ENCODE peak calls at places on chromosome 21, in six cellular contexts. X is HepG2, W is GM12891, C is K562, D is GM12878, P is H1. L is an unnamed sample.

GRCh38 chr21:29237110-29238051 is 61.3 kb upstream of the BACH1 start:
- DNase-seq in D (no peak), C (no peak), X (no peak), P (no peak), W (no peak), L (no peak)

GRCh38 chr21:32474179-32475059 is 61.9 kb downstream of the EVA1C start:
- DNase-seq in P (no peak), C (no peak), X (no peak), W (no peak), D (no peak), L (no peak)

GRCh38 chr21:31744162-31744800 is 12.4 kb upstream of the SCAF4 start:
- DNase-seq in P (no peak), W (no peak), C (no peak), D (no peak), X (no peak), L (no peak)

GRCh38 chr21:26154776-26155175 is 15.8 kb downstream of the APP start:
- DNase-seq in W (no peak), C (no peak), P (no peak), X (no peak), D (no peak), L (no peak)

GRCh38 chr21:37402251-37402867 is 35.8 kb downstream of the DYRK1A start:
- DNase-seq in C (no peak), W (no peak), X (no peak), P (no peak), D (no peak), L (no peak)

GRCh38 chr21:33514234-33514633 is 22.7 kb upstream of the DNAJC28 start:
- DNase-seq in X (no peak), W (no peak), P (no peak), C (no peak), D (no peak), L (no peak)

GRCh38 chr21:32826317-32827167 is 55.0 kb upstream of the PAXBP1 start:
- DNase-seq in C (peak), P (no peak), X (peak), W (peak), D (peak), L (peak)

GRCh38 chr21:38475519-38475918 is 22.8 kb downstream of the ERG start:
- DNase-seq in C (no peak), X (no peak), W (no peak), P (peak), D (no peak), L (no peak)

GRCh38 chr21:17925900-17926299 is 106.7 kb upstream of the C21orf91 start:
- DNase-seq in C (no peak), X (peak), P (no peak), D (no peak), W (no peak), L (no peak)

GRCh38 chr21:32978346-32979270 is 47.1 kb upstream of the OLIG2 start:
- DNase-seq in C (no peak), W (no peak), D (no peak), X (no peak), P (no peak), L (no peak)

GRCh38 chr21:22900511-22900910 is 1902.3 kb downstream of the NCAM2 start:
- DNase-seq in X (no peak), D (no peak), C (no peak), P (no peak), W (no peak), L (no peak)

GRCh38 chr21:28069446-28069845 is 923.2 kb downstream of the LTN1 start:
- DNase-seq in X (no peak), D (no peak), C (no peak), P (no peak), W (no peak), L (no peak)

GRCh38 chr21:15004721-15005370 is 60.0 kb downstream of the NRIP1 start:
- DNase-seq in P (no peak), X (no peak), C (no peak), W (no peak), D (no peak), L (no peak)

GRCh38 chr21:14376854-14377253 is 6.1 kb downstream of the HSPA13 start:
- DNase-seq in P (no peak), W (no peak), D (no peak), C (no peak), X (no peak), L (no peak)

GRCh38 chr21:28737671-28738279 is 254.9 kb downstream of the LTN1 start:
- DNase-seq in P (no peak), W (no peak), C (no peak), D (no peak), X (peak), L (no peak)

GRCh38 chr21:33433425-33434114 is 30.4 kb downstream of the IFNGR2 start:
- DNase-seq in C (no peak), W (no peak), X (no peak), D (no peak), P (no peak), L (no peak)

GRCh38 chr21:44377201-44377921 is 23.9 kb downstream of the TRPM2 start:
- DNase-seq in D (no peak), C (peak), W (no peak), X (no peak), P (no peak), L (no peak)

GRCh38 chr21:34620084-34620665 is 5.3 kb upstream of the RCAN1 start:
- DNase-seq in C (no peak), P (no peak), D (no peak), X (no peak), W (no peak), L (no peak)

GRCh38 chr21:33967086-33967571 is 51.5 kb upstream of the ATP5PO start:
- DNase-seq in W (no peak), C (no peak), X (peak), P (peak), D (no peak), L (no peak)

GRCh38 chr21:35095859-35096291 is 46.8 kb upstream of the RUNX1 start:
- DNase-seq in D (no peak), P (no peak), W (no peak), X (no peak), C (no peak), L (no peak)

GRCh38 chr21:37915941-37916794 is at the start of gene KCNJ6:
- DNase-seq in P (peak), X (no peak), C (peak), W (no peak), D (no peak), L (no peak)

GRCh38 chr21:14270631-14271030 is 54.7 kb downstream of the RBM11 start:
- DNase-seq in C (no peak), X (no peak), W (no peak), P (no peak), D (no peak), L (no peak)

GRCh38 chr21:33975548-33976081 is 60.0 kb upstream of the ATP5PO start:
- DNase-seq in W (peak), D (peak), X (no peak), P (peak), C (no peak), L (peak)

GRCh38 chr21:33380483-33380998 is 22.7 kb upstream of the IFNGR2 start:
- DNase-seq in X (peak), D (peak), W (no peak), C (peak), P (no peak), L (peak)

GRCh38 chr21:29332461-29333354 is 34.0 kb downstream of the BACH1 start:
- DNase-seq in W (no peak), D (no peak), X (no peak), C (no peak), P (no peak), L (no peak)

GRCh38 chr21:26513212-26513611 is 59.9 kb downstream of the CYYR1 start:
- DNase-seq in X (no peak), W (no peak), C (no peak), D (no peak), P (no peak), L (no peak)

GRCh38 chr21:35037384-35038105 is 11.6 kb downstream of the RUNX1 start:
- DNase-seq in D (no peak), X (no peak), C (no peak), W (no peak), P (no peak), L (no peak)

GRCh38 chr21:25412090-25412489 is 195.2 kb downstream of the MRPL39 start:
- DNase-seq in D (no peak), P (no peak), W (no peak), X (no peak), C (no peak), L (no peak)

GRCh38 chr21:21373969-21374368 is 375.8 kb downstream of the NCAM2 start:
- DNase-seq in X (no peak), C (no peak), W (no peak), P (no peak), D (no peak), L (no peak)
- TF ChIP-seq TAF1 in X (no peak), C (no peak), W (no peak), P (no peak), D (no peak), L (no peak)

GRCh38 chr21:41444703-41445464 is 18.8 kb downstream of the MX1 start:
- DNase-seq in X (no peak), D (no peak), C (no peak), P (no peak), W (no peak), L (no peak)
- TF ChIP-seq POLR2A in X (no peak), D (peak), C (no peak), P (no peak), W (peak), L (no peak)

GRCh38 chr21:45405819-45406762 is 1.1 kb downstream of the COL18A1 start:
- DNase-seq in D (no peak), P (no peak), C (no peak), X (peak), W (no peak), L (no peak)

GRCh38 chr21:45403133-45403824 is 1.7 kb upstream of the COL18A1 start:
- DNase-seq in X (no peak), P (no peak), D (no peak), W (no peak), C (no peak), L (no peak)

GRCh38 chr21:45405271-45405818 is 380 bp downstream of the COL18A1 start:
- DNase-seq in C (peak), W (no peak), X (no peak), D (no peak), P (no peak), L (no peak)

GRCh38 chr21:45403825-45404725 is 890 bp upstream of the COL18A1 start:
- DNase-seq in C (no peak), X (no peak), D (no peak), P (no peak), W (no peak), L (no peak)

GRCh38 chr21:45404726-45405270 is at the start of gene COL18A1:
- DNase-seq in C (peak), D (no peak), X (no peak), W (peak), P (peak), L (no peak)
- TF ChIP-seq POLR2AphosphoS5 in C (no peak), D (no peak), X (no peak), W (no peak), P (no peak), L (no peak)

GRCh38 chr21:16133248-16133647 is 403.5 kb downstream of the USP25 start:
- DNase-seq in D (no peak), C (no peak), P (no peak), X (no peak), W (no peak), L (no peak)

GRCh38 chr21:16137106-16137505 is 407.3 kb downstream of the USP25 start:
- DNase-seq in X (no peak), C (no peak), D (no peak), P (no peak), W (no peak), L (no peak)

GRCh38 chr21:16134134-16134533 is 404.4 kb downstream of the USP25 start:
- DNase-seq in P (no peak), D (no peak), W (no peak), C (no peak), X (no peak), L (no peak)
- TF ChIP-seq TAF1 in P (no peak), D (no peak), W (no peak), C (no peak), X (no peak), L (no peak)

GRCh38 chr21:36117276-36117675 is 17.6 kb upstream of the CBR3 start:
- DNase-seq in C (no peak), W (no peak), P (no peak), X (no peak), D (no peak), L (no peak)

GRCh38 chr21:36115138-36115710 is 19.7 kb upstream of the CBR3 start:
- DNase-seq in W (no peak), C (no peak), X (no peak), P (no peak), D (no peak), L (no peak)

GRCh38 chr21:36109868-36110267 is 25.0 kb upstream of the CBR3 start:
- DNase-seq in W (no peak), C (no peak), D (no peak), P (no peak), X (no peak), L (no peak)

GRCh38 chr21:36111238-36111637 is 23.6 kb upstream of the CBR3 start:
- DNase-seq in W (no peak), X (no peak), C (no peak), D (no peak), P (no peak), L (no peak)

GRCh38 chr21:36113647-36114428 is 21.0 kb upstream of the CBR3 start:
- DNase-seq in P (no peak), D (no peak), W (no peak), X (peak), C (no peak), L (no peak)
- TF ChIP-seq POLR2A in P (peak), D (peak), W (no peak), X (peak), C (no peak), L (no peak)

DNA sequence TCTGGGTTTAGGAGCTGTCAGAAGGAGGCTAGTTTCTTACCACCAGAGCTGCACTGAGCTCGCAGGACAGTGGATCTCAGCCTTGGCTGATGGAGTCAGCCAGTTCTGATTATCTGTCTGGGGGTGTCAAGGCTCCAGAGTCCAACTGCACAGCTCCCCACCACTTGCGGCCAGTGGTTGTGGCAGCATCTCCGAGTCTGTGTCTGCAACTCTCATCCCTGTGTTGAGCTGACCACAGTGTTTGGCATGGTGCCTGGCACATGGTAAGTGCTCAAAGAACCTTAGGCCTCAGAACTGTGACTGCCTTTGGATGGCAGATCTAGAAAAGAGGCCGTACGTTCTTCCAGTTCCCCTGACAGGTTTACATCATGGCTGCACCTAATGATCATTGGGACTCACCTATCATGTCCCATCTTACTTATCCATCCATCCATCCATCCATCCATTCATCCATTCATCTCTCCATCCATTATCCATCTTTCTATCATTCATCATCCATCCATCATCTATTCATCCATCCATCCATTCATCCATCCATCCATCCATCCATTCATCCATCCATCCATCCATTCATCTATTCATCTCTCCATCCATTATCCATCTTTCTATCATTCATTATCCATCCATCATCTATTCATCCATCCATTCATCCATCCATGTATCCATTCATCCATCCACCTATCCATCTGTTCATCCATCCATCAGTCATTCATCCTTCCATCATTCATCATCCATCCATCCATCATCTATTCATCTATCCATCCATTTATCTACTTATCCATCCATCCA is 114.5 kb downstream of the CRYAA start:
- DNase-seq in D (no peak), P (no peak), X (no peak), W (no peak), C (no peak), L (no peak)
- TF ChIP-seq POLR2AphosphoS5 in D (no peak), P (no peak), X (no peak), W (no peak), C (no peak), L (no peak)

GRCh38 chr21:39891111-39891510 is 23.9 kb downstream of the PCP4 start:
- DNase-seq in P (no peak), C (no peak), X (no peak), D (no peak), W (no peak), L (no peak)

GRCh38 chr21:39882186-39882882 is 15.1 kb downstream of the PCP4 start:
- DNase-seq in W (no peak), X (no peak), D (no peak), P (no peak), C (no peak), L (no peak)

GRCh38 chr21:39888848-39889247 is 21.6 kb downstream of the PCP4 start:
- DNase-seq in C (no peak), D (no peak), X (no peak), P (no peak), W (no peak), L (no peak)

GRCh38 chr21:39881661-39882060 is 14.4 kb downstream of the PCP4 start:
- DNase-seq in C (no peak), D (no peak), W (no peak), P (no peak), X (no peak), L (no peak)

GRCh38 chr21:39885119-39885848 is 18.0 kb downstream of the PCP4 start:
- DNase-seq in P (no peak), D (no peak), W (no peak), C (no peak), X (no peak), L (no peak)
- TF ChIP-seq TAF1 in P (no peak), D (no peak), W (no peak), C (no peak), X (no peak), L (no peak)

GRCh38 chr21:45456836-45457160 is 51.8 kb downstream of the COL18A1 start:
- DNase-seq in D (no peak), P (no peak), W (no peak), X (no peak), C (no peak), L (no peak)

GRCh38 chr21:45456014-45456835 is 51.3 kb downstream of the COL18A1 start:
- DNase-seq in D (no peak), X (no peak), P (no peak), W (no peak), C (no peak), L (no peak)

GRCh38 chr21:45454924-45455315 is 50.0 kb downstream of the COL18A1 start:
- DNase-seq in P (no peak), D (no peak), C (no peak), X (no peak), W (no peak), L (no peak)

GRCh38 chr21:45454081-45454923 is 49.3 kb downstream of the COL18A1 start:
- DNase-seq in D (no peak), X (no peak), P (no peak), C (no peak), W (no peak), L (no peak)

DNA sequence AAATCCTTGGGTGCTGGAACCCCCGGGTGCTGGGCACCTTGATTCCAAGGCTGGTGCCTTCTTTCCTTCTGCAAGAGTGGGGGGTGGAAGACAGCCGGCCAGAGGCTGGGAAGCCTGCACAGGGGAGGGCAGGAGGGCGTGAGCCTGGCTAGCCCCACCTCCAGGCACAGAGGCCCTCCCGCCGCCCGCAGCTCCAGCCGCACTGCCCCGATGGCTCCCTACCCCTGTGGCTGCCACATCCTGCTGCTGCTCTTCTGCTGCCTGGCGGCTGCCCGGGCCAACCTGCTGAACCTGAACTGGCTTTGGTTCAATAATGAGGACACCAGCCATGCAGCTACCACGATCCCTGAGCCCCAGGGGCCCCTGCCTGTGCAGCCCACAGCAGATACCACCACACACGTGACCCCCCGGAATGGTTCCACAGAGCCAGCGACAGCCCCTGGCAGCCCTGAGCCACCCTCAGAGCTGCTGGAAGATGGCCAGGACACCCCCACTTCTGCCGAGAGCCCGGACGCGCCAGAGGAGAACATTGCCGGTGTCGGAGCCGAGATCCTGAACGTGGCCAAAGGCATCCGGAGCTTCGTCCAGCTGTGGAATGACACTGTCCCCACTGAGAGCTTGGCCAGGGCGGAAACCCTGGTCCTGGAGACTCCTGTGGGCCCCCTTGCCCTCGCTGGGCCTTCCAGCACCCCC is 50.5 kb downstream of the COL18A1 start:
- DNase-seq in C (no peak), D (no peak), X (no peak), W (no peak), P (no peak), L (no peak)
- TF ChIP-seq POLR2A in C (no peak), D (no peak), X (no peak), W (no peak), P (no peak), L (no peak)